ENCODE peak calls at places on chromosomes 7 and 10, in eight cellular contexts. One of them, this sample, is unnamed.

GRCh38 chr10:3776796-3777571 is 8.0 kb downstream of the KLF6 start:
- DNase-seq in brain microvascular endothelial cell: peak; percentile 79
- DNase-seq in cardiac fibroblast: peak; percentile 93
- DNase-seq in stimulated activated CD4-positive, alpha-beta T cell treated with anti-CD3 and anti-CD28 coated beads, Interleukin-15, amount 100 ng/mL, for 1 hour: no peak
- DNase-seq in NCI-H1105 treated with DMSO at 0.1 percent for 48 hours: no peak
- DNase-seq in amniotic stem cell: no peak
- DNase-seq in A172: peak; percentile 92
- DNase-seq in epithelial cell of esophagus: peak; percentile 90
- DNase-seq in this sample: peak; percentile 98

GRCh38 chr7:128323489-128324362 is 20.0 kb downstream of the RBM28 start:
- DNase-seq in amniotic stem cell: no peak
- DNase-seq in stimulated activated CD4-positive, alpha-beta T cell treated with anti-CD3 and anti-CD28 coated beads, Interleukin-15, amount 100 ng/mL, for 1 hour: no peak
- DNase-seq in epithelial cell of esophagus: no peak
- DNase-seq in brain microvascular endothelial cell: no peak
- DNase-seq in NCI-H1105 treated with DMSO at 0.1 percent for 48 hours: no peak
- DNase-seq in A172: no peak
- DNase-seq in cardiac fibroblast: peak; percentile 15
- DNase-seq in this sample: peak; percentile 53

GRCh38 chr7:54967384-54967783 is 51.4 kb upstream of the EGFR start:
- DNase-seq in stimulated activated CD4-positive, alpha-beta T cell treated with anti-CD3 and anti-CD28 coated beads, Interleukin-15, amount 100 ng/mL, for 1 hour: no peak
- DNase-seq in NCI-H1105 treated with DMSO at 0.1 percent for 48 hours: no peak
- DNase-seq in A172: peak; percentile 72
- DNase-seq in brain microvascular endothelial cell: no peak
- DNase-seq in cardiac fibroblast: peak; percentile 13
- DNase-seq in epithelial cell of esophagus: peak; percentile 99
- DNase-seq in amniotic stem cell: no peak
- DNase-seq in this sample: peak; percentile 3

GRCh38 chr10:132482090-132482489 is 55.5 kb upstream of the INPP5A start:
- DNase-seq in NCI-H1105 treated with DMSO at 0.1 percent for 48 hours: no peak
- DNase-seq in cardiac fibroblast: peak; percentile 67
- DNase-seq in stimulated activated CD4-positive, alpha-beta T cell treated with anti-CD3 and anti-CD28 coated beads, Interleukin-15, amount 100 ng/mL, for 1 hour: no peak
- DNase-seq in brain microvascular endothelial cell: peak; percentile 72
- DNase-seq in amniotic stem cell: peak; percentile 35
- DNase-seq in epithelial cell of esophagus: peak; percentile 89
- DNase-seq in A172: peak; percentile 44
- DNase-seq in this sample: peak; percentile 93

GRCh38 chr7:13850185-13850752 is 139.2 kb downstream of the ETV1 start:
- DNase-seq in amniotic stem cell: peak; percentile 87
- DNase-seq in brain microvascular endothelial cell: peak; percentile 94
- DNase-seq in NCI-H1105 treated with DMSO at 0.1 percent for 48 hours: peak; percentile 72
- DNase-seq in cardiac fibroblast: peak; percentile 93
- DNase-seq in epithelial cell of esophagus: peak; percentile 93
- DNase-seq in A172: peak; percentile 98
- DNase-seq in stimulated activated CD4-positive, alpha-beta T cell treated with anti-CD3 and anti-CD28 coated beads, Interleukin-15, amount 100 ng/mL, for 1 hour: no peak
- DNase-seq in this sample: peak; percentile 95

GRCh38 chr7:96266015-96266414 is 55.9 kb downstream of the SLC25A13 start:
- DNase-seq in NCI-H1105 treated with DMSO at 0.1 percent for 48 hours: no peak
- DNase-seq in A172: no peak
- DNase-seq in stimulated activated CD4-positive, alpha-beta T cell treated with anti-CD3 and anti-CD28 coated beads, Interleukin-15, amount 100 ng/mL, for 1 hour: no peak
- DNase-seq in cardiac fibroblast: no peak
- DNase-seq in epithelial cell of esophagus: no peak
- DNase-seq in amniotic stem cell: no peak
- DNase-seq in brain microvascular endothelial cell: no peak
- DNase-seq in this sample: no peak

GRCh38 chr7:73521636-73522080 is 435 bp downstream of the BAZ1B start:
- DNase-seq in brain microvascular endothelial cell: no peak
- DNase-seq in A172: peak; percentile 26
- DNase-seq in cardiac fibroblast: no peak
- DNase-seq in stimulated activated CD4-positive, alpha-beta T cell treated with anti-CD3 and anti-CD28 coated beads, Interleukin-15, amount 100 ng/mL, for 1 hour: peak; percentile 59
- DNase-seq in epithelial cell of esophagus: peak; percentile 49
- DNase-seq in NCI-H1105 treated with DMSO at 0.1 percent for 48 hours: peak; percentile 60
- DNase-seq in amniotic stem cell: no peak
- DNase-seq in this sample: peak; percentile 8

GRCh38 chr10:7667262-7668141 is 736 bp upstream of the ITIH5 start:
- DNase-seq in epithelial cell of esophagus: no peak
- DNase-seq in NCI-H1105 treated with DMSO at 0.1 percent for 48 hours: no peak
- DNase-seq in stimulated activated CD4-positive, alpha-beta T cell treated with anti-CD3 and anti-CD28 coated beads, Interleukin-15, amount 100 ng/mL, for 1 hour: no peak
- DNase-seq in amniotic stem cell: no peak
- DNase-seq in cardiac fibroblast: no peak
- DNase-seq in A172: no peak
- DNase-seq in brain microvascular endothelial cell: no peak
- DNase-seq in this sample: no peak

GRCh38 chr10:101054351-101054750 is 7.4 kb upstream of the KAZALD1 start:
- DNase-seq in stimulated activated CD4-positive, alpha-beta T cell treated with anti-CD3 and anti-CD28 coated beads, Interleukin-15, amount 100 ng/mL, for 1 hour: no peak
- DNase-seq in epithelial cell of esophagus: no peak
- DNase-seq in NCI-H1105 treated with DMSO at 0.1 percent for 48 hours: no peak
- DNase-seq in amniotic stem cell: no peak
- DNase-seq in cardiac fibroblast: no peak
- DNase-seq in brain microvascular endothelial cell: no peak
- DNase-seq in A172: no peak
- DNase-seq in this sample: no peak

GRCh38 chr10:77873558-77874380 is 52.8 kb downstream of the DLG5 start:
- DNase-seq in cardiac fibroblast: peak; percentile 44
- DNase-seq in A172: peak; percentile 91
- DNase-seq in amniotic stem cell: no peak
- DNase-seq in stimulated activated CD4-positive, alpha-beta T cell treated with anti-CD3 and anti-CD28 coated beads, Interleukin-15, amount 100 ng/mL, for 1 hour: no peak
- DNase-seq in NCI-H1105 treated with DMSO at 0.1 percent for 48 hours: no peak
- DNase-seq in epithelial cell of esophagus: peak; percentile 88
- DNase-seq in brain microvascular endothelial cell: peak; percentile 23
- DNase-seq in this sample: peak; percentile 59

GRCh38 chr7:23680417-23681405 is 712 bp downstream of the FAM221A start:
- DNase-seq in A172: peak; percentile 60
- DNase-seq in epithelial cell of esophagus: peak; percentile 51
- DNase-seq in brain microvascular endothelial cell: peak; percentile 24
- DNase-seq in NCI-H1105 treated with DMSO at 0.1 percent for 48 hours: peak; percentile 39
- DNase-seq in cardiac fibroblast: peak; percentile 32
- DNase-seq in stimulated activated CD4-positive, alpha-beta T cell treated with anti-CD3 and anti-CD28 coated beads, Interleukin-15, amount 100 ng/mL, for 1 hour: peak; percentile 11
- DNase-seq in amniotic stem cell: no peak
- DNase-seq in this sample: peak; percentile 51

GRCh38 chr7:981793-982510 is 1.0 kb upstream of the CYP2W1 start:
- DNase-seq in brain microvascular endothelial cell: no peak
- DNase-seq in amniotic stem cell: no peak
- DNase-seq in epithelial cell of esophagus: peak; percentile 64
- DNase-seq in cardiac fibroblast: no peak
- DNase-seq in A172: no peak
- DNase-seq in stimulated activated CD4-positive, alpha-beta T cell treated with anti-CD3 and anti-CD28 coated beads, Interleukin-15, amount 100 ng/mL, for 1 hour: no peak
- DNase-seq in NCI-H1105 treated with DMSO at 0.1 percent for 48 hours: no peak
- DNase-seq in this sample: no peak